ENCODE peak calls at places on chromosome 17, in seven cellular contexts. E, J, O, P, V, F and A are unnamed samples.

GRCh38 chr17:38571833-38572274 is 33.9 kb downstream of the SRCIN1 start:
- DNase-seq in E (no peak), J (no peak), O (no peak), P (no peak), V (no peak), F (no peak), A (no peak)

GRCh38 chr17:66625321-66625767 is 209.6 kb upstream of the CACNG5 start:
- DNase-seq in E (peak; percentile 42), J (peak; percentile 26), O (no peak), P (no peak), V (no peak), F (no peak), A (no peak)

GRCh38 chr17:82236142-82236971 is 7.5 kb downstream of the SLC16A3 start:
- DNase-seq in E (no peak), J (peak; percentile 40), O (no peak), P (peak; percentile 80), V (peak; percentile 69), F (no peak), A (no peak)

GRCh38 chr17:29018788-29019474 is 13.1 kb upstream of the SEZ6 start:
- DNase-seq in E (no peak), J (no peak), O (no peak), P (no peak), V (no peak), F (no peak), A (no peak)

GRCh38 chr17:8955560-8955959 is 9.9 kb downstream of the PIK3R5 start:
- DNase-seq in E (no peak), J (no peak), O (no peak), P (no peak), V (no peak), F (no peak), A (peak; percentile 59)

GRCh38 chr17:42937712-42938596 is 26.3 kb downstream of the AARSD1 start:
- DNase-seq in E (peak; percentile 51), J (peak; percentile 46), O (no peak), P (no peak), V (peak; percentile 29), F (peak; percentile 23), A (peak; percentile 59)

GRCh38 chr17:44005865-44006580 is 1.6 kb downstream of the NAGS start:
- DNase-seq in E (no peak), J (no peak), O (no peak), P (peak; percentile 75), V (no peak), F (no peak), A (no peak)

GRCh38 chr17:57455063-57455914 is 199.0 kb downstream of the MSI2 start:
- DNase-seq in E (no peak), J (peak; percentile 96), O (no peak), P (no peak), V (no peak), F (no peak), A (no peak)

GRCh38 chr17:48240562-48241130 is 133.1 kb downstream of the SNX11 start:
- DNase-seq in E (peak; percentile 66), J (peak; percentile 62), O (no peak), P (no peak), V (no peak), F (no peak), A (no peak)

GRCh38 chr17:79797492-79798295 is 817 bp upstream of the CBX8 start:
- DNase-seq in E (no peak), J (no peak), O (no peak), P (no peak), V (no peak), F (no peak), A (no peak)

GRCh38 chr17:55005520-55005919 is 37.0 kb downstream of the STXBP4 start:
- DNase-seq in E (peak; percentile 63), J (peak; percentile 19), O (no peak), P (no peak), V (no peak), F (no peak), A (no peak)

DNA sequence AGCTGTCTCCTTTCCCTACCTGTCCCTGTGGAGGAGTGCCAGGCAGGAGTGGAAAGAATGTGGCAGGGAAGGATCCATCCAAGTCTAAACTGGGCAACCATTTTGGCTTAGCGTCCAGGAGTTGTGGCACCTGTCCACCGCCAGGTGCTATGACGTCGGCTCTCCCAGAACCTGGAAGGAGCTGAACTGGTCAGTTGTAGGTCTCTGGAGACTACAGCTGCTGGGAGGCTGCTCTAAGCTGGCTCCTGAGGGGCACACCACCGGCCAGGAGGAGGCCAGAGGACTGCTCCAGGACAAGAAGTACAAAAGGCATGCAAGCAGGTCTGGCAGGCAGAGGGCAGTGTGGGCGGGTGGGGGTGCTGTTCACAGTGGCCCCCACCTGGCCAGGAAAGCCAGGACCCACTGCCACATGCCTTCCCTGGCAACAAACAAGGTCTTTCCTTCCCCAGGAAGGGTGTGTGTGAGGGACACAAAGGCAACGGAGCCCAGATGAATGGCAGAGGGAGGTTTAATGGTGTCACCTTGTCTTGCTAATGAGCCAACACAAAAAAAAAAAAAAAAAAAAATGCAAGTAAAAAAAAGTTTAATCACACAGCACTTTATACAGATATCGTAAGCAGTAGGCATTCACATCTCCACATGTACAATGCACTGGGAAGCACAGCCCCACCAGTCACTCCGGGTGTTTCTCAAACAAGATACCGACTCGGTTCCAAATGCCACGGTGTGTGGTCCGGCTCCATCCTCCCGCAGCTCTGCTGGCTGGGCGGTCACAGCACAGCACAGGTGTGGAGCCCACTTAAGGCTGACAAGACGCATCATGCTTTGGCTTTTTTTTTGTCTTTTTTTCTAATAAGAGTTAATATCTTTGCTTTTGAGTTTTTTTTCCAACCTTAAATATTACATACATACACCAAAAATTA is 4.8 kb downstream of the SPHK1 start:
- DNase-seq in E (no peak), J (no peak), O (no peak), P (no peak), V (no peak), F (no peak), A (no peak)
- TF ChIP-seq CTCF in E (no peak), J (no peak), O (peak; percentile 5), P (no peak), V (no peak), F (no peak), A (no peak)

DNA sequence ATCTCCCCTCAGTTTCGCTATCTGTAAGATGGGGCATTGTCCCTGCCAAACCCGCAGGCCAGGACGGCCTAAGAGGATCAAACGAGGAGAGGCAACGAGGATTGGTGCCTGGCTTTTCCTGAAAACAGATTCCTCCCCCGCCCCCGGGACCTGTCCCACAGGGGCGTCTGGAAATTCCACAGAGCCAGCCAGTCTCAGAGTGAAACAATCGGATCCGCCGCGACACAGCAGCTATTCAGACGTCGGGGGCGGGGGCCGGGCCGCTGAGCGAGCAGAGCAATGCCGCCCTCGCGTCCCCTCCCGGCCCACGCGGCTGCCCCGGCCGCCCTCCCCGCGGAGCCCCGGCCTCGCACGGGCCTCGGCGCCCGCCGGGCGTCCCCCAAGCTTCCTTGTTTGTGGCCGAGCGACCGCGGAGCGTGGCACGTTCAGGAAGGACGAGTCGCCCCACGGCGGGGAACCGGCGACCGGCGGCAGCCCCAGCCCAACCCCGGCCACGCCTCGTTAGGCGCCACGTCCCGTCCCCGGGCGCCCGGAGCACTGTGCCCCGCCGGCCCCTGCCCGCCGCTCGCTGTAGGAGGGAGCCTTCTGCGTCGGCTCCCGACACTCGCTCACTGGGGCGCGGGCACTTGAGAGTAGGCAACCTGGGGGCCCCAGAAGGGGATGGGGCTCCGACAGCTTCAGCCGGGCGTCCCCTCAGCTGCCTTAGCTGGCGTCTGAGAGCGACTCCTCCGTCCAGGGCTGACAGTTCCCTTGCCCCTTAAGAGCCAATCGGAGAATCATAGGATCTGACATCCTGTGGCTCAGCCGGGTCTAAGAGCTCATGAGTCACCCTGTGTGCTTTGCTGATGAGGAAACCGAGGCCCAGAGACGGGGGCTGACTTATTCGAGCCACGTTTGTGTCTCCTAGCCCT is 29.7 kb upstream of the PHOSPHO1 start:
- DNase-seq in E (peak; percentile 84), J (peak; percentile 89), O (peak; percentile 33), P (peak; percentile 81), V (peak; percentile 45), F (peak; percentile 82), A (peak; percentile 82)
- H3K27ac ChIP-seq in E (peak overlapping the region; percentile 88), J (peak overlapping the region; percentile 14), O (peak overlapping the region; percentile 52), P (peak overlapping the region; percentile 79), V (peak overlapping the region; percentile 42), F (peak overlapping the region; percentile 75), A (peak overlapping the region; percentile 74)

GRCh38 chr17:32493581-32494513 is 7.1 kb downstream of the CDK5R1 start:
- DNase-seq in E (no peak), J (no peak), O (no peak), P (no peak), V (no peak), F (no peak), A (no peak)

GRCh38 chr17:32492648-32493289 is 6.0 kb downstream of the CDK5R1 start:
- DNase-seq in E (no peak), J (no peak), O (no peak), P (no peak), V (no peak), F (no peak), A (no peak)

GRCh38 chr17:32496348-32497078 is 9.7 kb downstream of the CDK5R1 start:
- DNase-seq in E (no peak), J (peak; percentile 86), O (peak; percentile 32), P (no peak), V (no peak), F (no peak), A (no peak)

GRCh38 chr17:32495347-32496253 is 8.8 kb downstream of the CDK5R1 start:
- DNase-seq in E (no peak), J (peak; percentile 64), O (no peak), P (peak; percentile 55), V (no peak), F (peak; percentile 47), A (no peak)

GRCh38 chr17:32494621-32495346 is 8.0 kb downstream of the CDK5R1 start:
- DNase-seq in E (no peak), J (peak; percentile 25), O (no peak), P (no peak), V (no peak), F (no peak), A (no peak)
- TF ChIP-seq CTCF in E (no peak), J (no peak), O (no peak), P (no peak), V (no peak), F (no peak), A (no peak)

GRCh38 chr17:76131061-76131691 is 9.9 kb downstream of the FOXJ1 start:
- DNase-seq in E (no peak), J (no peak), O (no peak), P (no peak), V (no peak), F (no peak), A (no peak)

GRCh38 chr17:76132574-76133338 is 8.3 kb downstream of the FOXJ1 start:
- DNase-seq in E (peak; percentile 40), J (no peak), O (no peak), P (peak; percentile 82), V (no peak), F (no peak), A (no peak)

GRCh38 chr17:76130473-76130872 is 10.6 kb downstream of the FOXJ1 start:
- DNase-seq in E (no peak), J (no peak), O (no peak), P (no peak), V (no peak), F (no peak), A (no peak)

GRCh38 chr17:76134911-76135809 is 5.9 kb downstream of the FOXJ1 start:
- DNase-seq in E (no peak), J (no peak), O (no peak), P (no peak), V (no peak), F (no peak), A (no peak)

GRCh38 chr17:76131692-76132573 is 9.1 kb downstream of the FOXJ1 start:
- DNase-seq in E (no peak), J (no peak), O (no peak), P (no peak), V (no peak), F (no peak), A (no peak)
- H3K27ac ChIP-seq in E (peak overlapping the region; percentile 56), J (no peak overlapping the region), O (no peak overlapping the region), P (no peak overlapping the region), V (no peak overlapping the region), F (no peak overlapping the region), A (no peak overlapping the region)

GRCh38 chr17:51322390-51323029 is 62.2 kb downstream of the UTP18 start:
- DNase-seq in E (peak; percentile 61), J (peak; percentile 10), O (no peak), P (no peak), V (no peak), F (no peak), A (no peak)
- TF ChIP-seq CTCF in E (peak; percentile 99), J (peak; percentile 37), O (peak; percentile 21), P (no peak), V (no peak), F (no peak), A (no peak)